ENCODE peak calls at places on chromosomes 6 and 20, in nine cellular contexts. Y, Q, K, M, L, G, X, A and B are unnamed samples.

GRCh38 chr6:31576897-31577341 is 1.6 kb downstream of the TNF start:
- DNase-seq in Y (no peak), Q (no peak), K (no peak), M (no peak), L (no peak), G (no peak), X (no peak), A (no peak), B (no peak)

GRCh38 chr6:14276667-14277404 is 159.3 kb downstream of the CD83 start:
- DNase-seq in Y (no peak), Q (no peak), K (no peak), M (no peak), L (no peak), G (no peak), X (no peak), A (peak; percentile 46), B (peak; percentile 58)

GRCh38 chr6:165769401-165769800 is 106.4 kb upstream of the PDE10A start:
- DNase-seq in Y (no peak), Q (no peak), K (no peak), M (no peak), L (no peak), G (no peak), X (no peak), A (no peak), B (no peak)

GRCh38 chr6:110491644-110492317 is 15.4 kb upstream of the SLC22A16 start:
- DNase-seq in Y (no peak), Q (no peak), K (no peak), M (no peak), L (peak; percentile 70), G (no peak), X (peak; percentile 31), A (peak; percentile 59), B (peak; percentile 86)

GRCh38 chr20:38692436-38693411 is 31.6 kb upstream of the SLC32A1 start:
- DNase-seq in Y (no peak), Q (no peak), K (peak; percentile 8), M (peak; percentile 66), L (peak; percentile 82), G (no peak), X (peak; percentile 61), A (peak; percentile 72), B (peak; percentile 82)

GRCh38 chr6:44327096-44327495 is 13.9 kb upstream of the AARS2 start:
- DNase-seq in Y (no peak), Q (no peak), K (no peak), M (no peak), L (no peak), G (no peak), X (no peak), A (no peak), B (no peak)

GRCh38 chr6:41917528-41917927 is 3.4 kb downstream of the MED20 start:
- DNase-seq in Y (no peak), Q (no peak), K (peak; percentile 71), M (no peak), L (peak; percentile 94), G (no peak), X (peak; percentile 58), A (peak; percentile 94), B (peak; percentile 96)

GRCh38 chr20:34938466-34939163 is 17.0 kb downstream of the GSS start:
- DNase-seq in Y (peak; percentile 74), Q (peak; percentile 73), K (no peak), M (no peak), L (no peak), G (no peak), X (no peak), A (no peak), B (no peak)

GRCh38 chr6:162056745-162057144 is 670.8 kb downstream of the PRKN start:
- DNase-seq in Y (no peak), Q (no peak), K (no peak), M (no peak), L (peak; percentile 22), G (no peak), X (no peak), A (peak; percentile 49), B (peak; percentile 49)

GRCh38 chr6:100612101-100612500 is 147.4 kb upstream of the SIM1 start:
- DNase-seq in Y (no peak), Q (no peak), K (no peak), M (no peak), L (no peak), G (no peak), X (no peak), A (no peak), B (no peak)

GRCh38 chr6:41929918-41930317 is 8.6 kb downstream of the BYSL start:
- DNase-seq in Y (no peak), Q (no peak), K (no peak), M (no peak), L (no peak), G (no peak), X (no peak), A (no peak), B (no peak)

GRCh38 chr6:18389479-18389878 is 2.3 kb downstream of the RNF144B start:
- DNase-seq in Y (no peak), Q (no peak), K (no peak), M (no peak), L (no peak), G (no peak), X (no peak), A (peak; percentile 34), B (peak; percentile 50)
- H3K4me3 ChIP-seq in Y (peak overlapping the region; percentile 83), Q (peak overlapping the region; percentile 59), K (no peak overlapping the region), M (peak overlapping the region; percentile 94), L (no peak overlapping the region), G (peak overlapping the region; percentile 89), X (peak overlapping the region; percentile 80), A (no peak overlapping the region), B (no peak overlapping the region)

GRCh38 chr6:36978687-36979086 is 7.3 kb downstream of the MTCH1 start:
- DNase-seq in Y (no peak), Q (no peak), K (no peak), M (no peak), L (no peak), G (no peak), X (no peak), A (no peak), B (no peak)

GRCh38 chr6:36976005-36976261 is 10.1 kb downstream of the MTCH1 start:
- DNase-seq in Y (no peak), Q (no peak), K (no peak), M (no peak), L (no peak), G (no peak), X (no peak), A (no peak), B (no peak)

GRCh38 chr6:36976509-36976908 is 9.5 kb downstream of the MTCH1 start:
- DNase-seq in Y (no peak), Q (no peak), K (no peak), M (no peak), L (no peak), G (no peak), X (no peak), A (no peak), B (no peak)

GRCh38 chr6:36976931-36977330 is 9.1 kb downstream of the MTCH1 start:
- DNase-seq in Y (no peak), Q (no peak), K (no peak), M (no peak), L (no peak), G (no peak), X (no peak), A (no peak), B (no peak)

GRCh38 chr6:36977470-36977941 is 8.5 kb downstream of the MTCH1 start:
- DNase-seq in Y (no peak), Q (no peak), K (no peak), M (no peak), L (peak; percentile 13), G (no peak), X (no peak), A (no peak), B (peak; percentile 28)
- TF ChIP-seq CTCF in Y (peak; percentile 26), Q (no peak), K (peak; percentile 54), M (no peak), L (peak; percentile 35), G (peak; percentile 21), X (no peak), A (peak; percentile 59), B (peak; percentile 61)

GRCh38 chr6:7138921-7139358 is 31.2 kb downstream of the RREB1 start:
- DNase-seq in Y (peak; percentile 65), Q (no peak), K (peak; percentile 37), M (no peak), L (no peak), G (no peak), X (no peak), A (no peak), B (no peak)

GRCh38 chr6:7138111-7138510 is 30.4 kb downstream of the RREB1 start:
- DNase-seq in Y (no peak), Q (no peak), K (no peak), M (no peak), L (no peak), G (no peak), X (no peak), A (no peak), B (no peak)

GRCh38 chr6:7135755-7136154 is 28.0 kb downstream of the RREB1 start:
- DNase-seq in Y (no peak), Q (no peak), K (no peak), M (no peak), L (no peak), G (no peak), X (no peak), A (no peak), B (no peak)

GRCh38 chr6:7136859-7137334 is 29.1 kb downstream of the RREB1 start:
- DNase-seq in Y (no peak), Q (no peak), K (no peak), M (no peak), L (no peak), G (no peak), X (no peak), A (no peak), B (no peak)

DNA sequence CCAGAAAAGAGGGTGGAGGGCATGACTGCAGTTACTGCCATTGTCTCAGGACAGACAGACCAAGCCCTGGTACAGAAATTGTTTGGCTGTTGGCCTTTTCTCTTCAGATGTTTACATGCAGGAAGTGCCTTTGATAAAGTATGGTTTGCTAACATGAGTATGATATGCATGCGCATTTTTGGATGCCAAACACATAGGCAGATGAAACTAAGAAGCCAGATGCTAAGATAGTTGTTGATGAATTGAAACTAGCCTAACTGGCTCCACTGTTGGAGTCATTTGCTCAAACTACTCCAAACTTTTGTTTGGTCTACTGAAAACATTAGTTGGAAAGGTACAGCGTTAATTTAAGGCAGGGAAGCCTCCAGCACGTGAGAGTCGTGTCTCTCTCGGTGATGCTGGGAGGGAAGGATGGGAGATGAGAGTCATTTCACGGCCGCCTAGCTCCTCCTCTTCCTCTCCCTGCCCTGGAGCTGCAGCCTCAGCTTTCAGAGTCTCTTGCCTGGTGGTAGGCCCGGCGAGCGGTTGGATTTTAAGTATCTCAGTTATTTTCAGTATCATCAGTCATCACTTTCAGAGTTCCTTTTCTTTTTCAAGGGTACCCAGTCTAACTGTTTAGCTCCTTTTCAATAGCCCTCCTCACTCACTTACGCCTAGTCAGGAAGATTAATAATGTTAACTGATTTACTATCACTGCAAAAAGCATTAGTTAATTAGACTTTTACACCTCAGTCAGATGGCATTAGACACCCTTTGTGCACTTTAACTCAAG is 29.8 kb downstream of the RREB1 start:
- DNase-seq in Y (no peak), Q (peak; percentile 84), K (no peak), M (no peak), L (peak; percentile 50), G (peak; percentile 31), X (no peak), A (peak; percentile 68), B (peak; percentile 71)
- H3K4me3 ChIP-seq in Y (peak overlapping the region; percentile 4), Q (peak overlapping the region; percentile 27), K (no peak overlapping the region), M (no peak overlapping the region), L (peak overlapping the region; percentile 18), G (peak overlapping the region; percentile 36), X (no peak overlapping the region), A (no peak overlapping the region), B (peak overlapping the region; percentile 15)

DNA sequence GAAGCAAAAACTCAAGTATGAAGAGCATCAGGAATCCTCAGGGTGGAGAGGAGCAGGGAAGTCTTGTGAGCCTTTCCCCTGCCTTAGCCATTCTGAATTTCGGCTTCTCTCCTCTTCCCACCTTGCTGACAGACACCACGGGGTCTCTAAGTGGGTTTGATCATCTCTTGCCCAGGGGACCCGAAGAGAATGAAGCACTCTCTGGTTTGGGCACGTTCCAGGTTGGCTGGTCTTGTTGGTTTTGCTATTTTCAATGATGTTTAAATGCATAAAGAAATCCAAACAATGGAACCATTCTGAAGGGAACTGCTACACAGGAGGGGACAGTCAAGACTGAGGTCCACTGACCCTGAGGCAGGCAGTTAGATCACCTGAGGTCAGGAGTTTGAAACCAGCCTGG is 131.7 kb downstream of the PXDC1 start:
- DNase-seq in Y (no peak), Q (no peak), K (no peak), M (no peak), L (no peak), G (no peak), X (no peak), A (no peak), B (no peak)
- TF ChIP-seq CTCF in Y (no peak), Q (no peak), K (no peak), M (no peak), L (no peak), G (no peak), X (no peak), A (no peak), B (no peak)